ENCODE peak calls at places on chromosomes 5 and 9, in seven cellular contexts. H is T-helper 9 cell; X is endothelial cell; K is lung; E is brain microvascular endothelial cell; C is CD4-positive, alpha-beta T cell; M is T follicular helper cell. P is an unnamed sample.
A peak's percentile ranks its signal among the peaks of the same experiment; 100 is the strongest.

GRCh38 chr5:139488269-139488668 is 5.7 kb upstream of the STING1 start:
- DNase-seq in H (no peak), X (no peak), K (no peak), E (no peak), C (no peak), M (no peak), P (no peak)

GRCh38 chr5:1292139-1292538 is 2.7 kb downstream of the TERT start:
- DNase-seq in H (no peak), X (no peak), K (no peak), E (no peak), C (no peak), M (no peak), P (no peak)

GRCh38 chr9:17783227-17783626 is 204.4 kb downstream of the SH3GL2 start:
- DNase-seq in H (no peak), X (no peak), K (no peak), E (no peak), C (no peak), M (no peak), P (no peak)

GRCh38 chr9:79279356-79279755 is 292.4 kb upstream of the TLE4 start:
- DNase-seq in H (no peak), X (no peak), K (no peak), E (no peak), C (no peak), M (no peak), P (no peak)

GRCh38 chr9:116951588-116952433 is 264.7 kb downstream of the TRIM32 start:
- DNase-seq in H (no peak), X (no peak), K (no peak), E (peak; percentile 70), C (no peak), M (no peak), P (no peak)

GRCh38 chr5:139660105-139660915 is 12.2 kb downstream of the CXXC5 start:
- DNase-seq in H (no peak), X (no peak), K (peak; percentile 85), E (no peak), C (no peak), M (no peak), P (peak; percentile 92)

GRCh38 chr9:80175286-80175906 is 603.6 kb downstream of the TLE4 start:
- DNase-seq in H (no peak), X (no peak), K (no peak), E (no peak), C (no peak), M (no peak), P (peak; percentile 39)

GRCh38 chr5:159316519-159317383 is 13.5 kb downstream of the IL12B start:
- DNase-seq in H (peak; percentile 15), X (peak; percentile 44), K (no peak), E (peak; percentile 55), C (peak; percentile 20), M (peak; percentile 19), P (peak; percentile 52)

GRCh38 chr9:123771690-123772089 is 158.2 kb downstream of the DENND1A start:
- DNase-seq in H (no peak), X (no peak), K (no peak), E (no peak), C (no peak), M (no peak), P (no peak)

GRCh38 chr5:161399996-161400562 is 146.4 kb downstream of the GABRB2 start:
- DNase-seq in H (no peak), X (no peak), K (no peak), E (no peak), C (no peak), M (no peak), P (no peak)

GRCh38 chr9:129761293-129761900 is 8.6 kb upstream of the PTGES start:
- DNase-seq in H (no peak), X (no peak), K (peak; percentile 37), E (peak; percentile 60), C (no peak), M (no peak), P (peak; percentile 35)

P was measured in stomach.